ENCODE peak calls at places on chromosomes 5 and 9, in nine cellular contexts. N, C, O, S, M, W, V, Z and B are unnamed samples.

GRCh38 chr9:95508242-95508967 is 8.4 kb downstream of the PTCH1 start:
- DNase-seq in N (no peak), C (no peak), O (peak; percentile 36), S (peak; percentile 42), M (no peak), W (no peak), V (peak; percentile 68), Z (no peak), B (no peak)

GRCh38 chr9:35333551-35333950 is 156.4 kb upstream of the RUSC2 start:
- DNase-seq in N (peak; percentile 58), C (no peak), O (no peak), S (no peak), M (no peak), W (peak; percentile 53), V (no peak), Z (no peak), B (peak; percentile 85)

GRCh38 chr5:10310073-10310779 is 2.5 kb upstream of the CMBL start:
- DNase-seq in N (peak; percentile 79), C (no peak), O (no peak), S (no peak), M (no peak), W (peak; percentile 24), V (no peak), Z (no peak), B (peak; percentile 70)

GRCh38 chr9:4137234-4137633 is 162.6 kb downstream of the GLIS3 start:
- DNase-seq in N (peak; percentile 95), C (no peak), O (no peak), S (peak; percentile 48), M (no peak), W (peak; percentile 92), V (no peak), Z (peak; percentile 15), B (peak; percentile 93)

GRCh38 chr5:176784218-176785165 is 25.9 kb upstream of the UNC5A start:
- DNase-seq in N (peak; percentile 66), C (no peak), O (no peak), S (no peak), M (no peak), W (peak; percentile 64), V (peak; percentile 85), Z (no peak), B (peak; percentile 66)

GRCh38 chr5:100905259-100905914 is 2.3 kb upstream of the ST8SIA4 start:
- DNase-seq in N (no peak), C (no peak), O (peak; percentile 36), S (no peak), M (no peak), W (no peak), V (no peak), Z (no peak), B (no peak)

GRCh38 chr5:157172408-157172807 is 6.3 kb upstream of the GARIN3 start:
- DNase-seq in N (no peak), C (peak; percentile 98), O (peak; percentile 71), S (no peak), M (no peak), W (no peak), V (no peak), Z (no peak), B (no peak)

GRCh38 chr9:2621678-2622360 is at the start of gene VLDLR:
- DNase-seq in N (peak; percentile 30), C (no peak), O (peak; percentile 9), S (peak; percentile 51), M (peak; percentile 66), W (no peak), V (peak; percentile 87), Z (no peak), B (peak; percentile 10)

GRCh38 chr9:114396558-114397218 is 8.9 kb upstream of the AKNA start:
- DNase-seq in N (peak; percentile 77), C (no peak), O (no peak), S (peak; percentile 55), M (no peak), W (no peak), V (no peak), Z (no peak), B (no peak)

GRCh38 chr9:85408494-85408893 is 333.3 kb downstream of the AGTPBP1 start:
- DNase-seq in N (no peak), C (no peak), O (no peak), S (no peak), M (no peak), W (no peak), V (no peak), Z (no peak), B (no peak)

GRCh38 chr5:144104086-144104485 is 66.4 kb downstream of the YIPF5 start:
- DNase-seq in N (no peak), C (peak; percentile 11), O (no peak), S (no peak), M (no peak), W (no peak), V (no peak), Z (no peak), B (no peak)

GRCh38 chr5:144139586-144139985 is 30.9 kb downstream of the YIPF5 start:
- DNase-seq in N (peak; percentile 24), C (no peak), O (no peak), S (peak; percentile 15), M (no peak), W (peak; percentile 31), V (no peak), Z (no peak), B (peak; percentile 47)

GRCh38 chr5:139167952-139168720 is 30.0 kb downstream of the SIL1 start:
- DNase-seq in N (no peak), C (no peak), O (no peak), S (no peak), M (no peak), W (no peak), V (no peak), Z (no peak), B (no peak)

GRCh38 chr5:163574477-163575440 is 69.3 kb downstream of the MAT2B start:
- DNase-seq in N (no peak), C (no peak), O (no peak), S (peak; percentile 69), M (no peak), W (no peak), V (no peak), Z (no peak), B (no peak)

GRCh38 chr9:22508790-22509189 is 62.2 kb downstream of the DMRTA1 start:
- DNase-seq in N (no peak), C (no peak), O (no peak), S (no peak), M (no peak), W (no peak), V (no peak), Z (no peak), B (no peak)
- H3K4me3 ChIP-seq in N (no peak overlapping the region), C (no peak overlapping the region), O (no peak overlapping the region), S (no peak overlapping the region), M (no peak overlapping the region), W (no peak overlapping the region), V (no peak overlapping the region), Z (no peak overlapping the region), B (no peak overlapping the region)

GRCh38 chr9:16268037-16269010 is 602.1 kb downstream of the BNC2 start:
- DNase-seq in N (no peak), C (no peak), O (no peak), S (no peak), M (no peak), W (no peak), V (no peak), Z (no peak), B (no peak)
- H3K4me3 ChIP-seq in N (no peak overlapping the region), C (no peak overlapping the region), O (no peak overlapping the region), S (no peak overlapping the region), M (peak overlapping the region; percentile 4), W (no peak overlapping the region), V (no peak overlapping the region), Z (no peak overlapping the region), B (no peak overlapping the region)

DNA sequence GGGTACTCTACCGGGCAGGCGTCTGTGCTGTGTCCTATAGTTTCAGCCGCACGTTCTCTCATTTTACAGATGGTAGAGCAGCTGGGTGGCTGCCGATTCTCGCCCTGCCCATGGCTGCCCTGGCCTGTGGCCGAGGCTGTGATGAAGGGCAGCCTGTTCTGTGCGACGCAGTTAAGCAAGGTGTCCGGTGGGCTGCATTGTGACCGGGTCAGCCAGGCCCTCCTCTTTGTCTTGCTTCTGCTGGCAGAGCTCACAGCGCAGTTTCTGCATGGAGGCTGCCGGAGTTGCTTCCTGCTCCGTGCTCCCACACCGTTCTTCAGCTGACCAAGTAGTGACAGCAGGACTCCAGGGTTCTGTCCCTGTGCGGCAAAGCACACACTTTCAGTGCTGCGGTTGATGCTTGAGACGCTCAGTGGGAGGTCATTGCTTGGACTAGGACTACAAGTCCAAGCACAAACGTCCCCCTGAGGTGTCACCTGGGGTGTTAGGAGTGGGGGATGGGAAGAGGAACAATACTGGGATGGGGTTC is 58.0 kb downstream of the GADD45G start:
- DNase-seq in N (no peak), C (no peak), O (no peak), S (no peak), M (no peak), W (no peak), V (peak; percentile 64), Z (no peak), B (no peak)
- H3K4me3 ChIP-seq in N (no peak overlapping the region), C (no peak overlapping the region), O (no peak overlapping the region), S (no peak overlapping the region), M (peak overlapping the region; percentile 32), W (no peak overlapping the region), V (no peak overlapping the region), Z (no peak overlapping the region), B (peak overlapping the region; percentile 53)

GRCh38 chr9:136644593-136645342 is 17.9 kb upstream of the EGFL7 start:
- DNase-seq in N (no peak), C (no peak), O (peak; percentile 61), S (no peak), M (peak; percentile 83), W (no peak), V (peak; percentile 87), Z (peak; percentile 70), B (peak; percentile 57)

GRCh38 chr9:136644343-136644592 is 18.4 kb upstream of the EGFL7 start:
- DNase-seq in N (peak; percentile 39), C (no peak), O (no peak), S (peak; percentile 91), M (peak; percentile 89), W (no peak), V (no peak), Z (no peak), B (peak; percentile 84)

GRCh38 chr9:136645343-136645902 is 17.3 kb upstream of the EGFL7 start:
- DNase-seq in N (no peak), C (no peak), O (no peak), S (no peak), M (no peak), W (no peak), V (no peak), Z (no peak), B (no peak)

GRCh38 chr9:136646827-136647711 is 15.6 kb upstream of the EGFL7 start:
- DNase-seq in N (no peak), C (no peak), O (no peak), S (no peak), M (no peak), W (no peak), V (no peak), Z (no peak), B (no peak)

DNA sequence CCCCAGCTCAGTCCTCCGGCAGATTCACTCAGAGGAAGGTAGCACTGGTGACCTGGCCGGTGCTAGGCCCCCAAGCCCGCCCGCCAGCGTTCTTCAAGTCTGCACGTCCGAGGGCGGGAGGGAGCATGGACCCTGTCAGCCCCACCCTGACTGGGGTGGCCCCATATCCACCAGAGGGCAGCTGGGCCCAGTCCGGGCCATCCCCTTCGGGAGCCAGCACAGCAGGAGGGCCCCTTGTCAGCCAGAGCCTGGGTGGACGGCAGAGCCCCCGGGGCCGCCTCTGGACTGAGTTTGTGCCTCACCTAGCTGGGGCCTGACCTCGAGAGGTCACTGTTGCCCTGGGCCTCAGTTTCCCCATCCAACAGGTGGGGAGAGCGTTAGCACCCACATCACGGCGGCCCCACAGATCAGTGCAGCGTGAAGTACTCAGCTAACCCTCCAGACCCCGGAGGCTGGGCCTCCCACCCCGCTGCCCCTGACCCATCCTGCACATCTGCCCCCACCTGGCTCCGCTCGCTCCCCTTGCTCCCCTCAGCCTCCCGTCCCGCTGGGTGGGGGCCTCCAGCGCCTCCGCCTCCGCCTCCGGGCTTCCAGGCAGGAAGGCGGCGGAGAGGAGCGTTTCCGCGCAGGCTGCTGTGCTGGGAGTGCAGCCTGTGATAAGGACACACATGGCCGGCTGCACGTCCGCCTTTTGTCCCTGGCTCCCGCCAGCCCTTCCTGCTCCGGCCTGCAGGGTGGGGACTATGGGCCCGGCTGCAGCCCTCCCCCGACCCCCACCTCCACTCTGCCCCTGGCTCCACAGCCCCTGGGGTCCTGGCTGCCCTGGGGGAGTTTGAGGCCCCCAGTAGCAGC is 16.6 kb upstream of the EGFL7 start:
- DNase-seq in N (no peak), C (no peak), O (no peak), S (no peak), M (no peak), W (no peak), V (no peak), Z (no peak), B (no peak)
- H3K4me3 ChIP-seq in N (no peak overlapping the region), C (no peak overlapping the region), O (no peak overlapping the region), S (no peak overlapping the region), M (no peak overlapping the region), W (no peak overlapping the region), V (no peak overlapping the region), Z (no peak overlapping the region), B (no peak overlapping the region)